ENCODE peak calls at places on chromosomes 3 and 15, in seven cellular contexts. Y, F, K, P, D, Q and T are unnamed samples. For H3K27me3, the result is how much of the 10 kb centered on the place peaks cover.

GRCh38 chr15:99613887-99614642 is 48.3 kb downstream of the MEF2A start:
- DNase-seq in K (peak), D (no peak), F (no peak), P (peak), Y (peak), Q (peak), T (peak)

GRCh38 chr15:101087172-101087769 is 164.6 kb downstream of the CHSY1 start:
- DNase-seq in K (no peak), D (no peak), Q (no peak), Y (no peak), P (no peak), F (no peak), T (no peak)

GRCh38 chr15:80211976-80212375 is 40.0 kb downstream of the CTXND1 start:
- DNase-seq in Y (no peak), Q (no peak), F (no peak), P (no peak), D (no peak), K (peak), T (no peak)

GRCh38 chr15:85692873-85693272 is 101.9 kb downstream of the KLHL25 start:
- DNase-seq in Q (no peak), F (no peak), P (no peak), K (no peak), D (no peak), Y (no peak), T (no peak)

GRCh38 chr15:67267440-67267839 is 12.9 kb downstream of the IQCH start:
- DNase-seq in Y (no peak), F (no peak), K (no peak), D (no peak), Q (no peak), P (no peak), T (no peak)

GRCh38 chr3:172106989-172107388 is 67.6 kb downstream of the FNDC3B start:
- DNase-seq in F (peak), P (no peak), Q (no peak), Y (no peak), K (no peak), D (no peak), T (peak)

GRCh38 chr15:63071288-63071909 is 28.9 kb downstream of the TPM1 start:
- DNase-seq in F (no peak), P (no peak), Y (no peak), D (no peak), Q (no peak), K (no peak), T (no peak)

GRCh38 chr15:42730536-42730935 is 6.4 kb downstream of the CDAN1 start:
- DNase-seq in D (no peak), F (no peak), Y (no peak), P (no peak), Q (no peak), K (no peak), T (no peak)

GRCh38 chr3:36792342-36792741 is 28.0 kb upstream of the DCLK3 start:
- DNase-seq in K (peak), Q (no peak), D (no peak), P (no peak), F (no peak), Y (no peak), T (no peak)

DNA sequence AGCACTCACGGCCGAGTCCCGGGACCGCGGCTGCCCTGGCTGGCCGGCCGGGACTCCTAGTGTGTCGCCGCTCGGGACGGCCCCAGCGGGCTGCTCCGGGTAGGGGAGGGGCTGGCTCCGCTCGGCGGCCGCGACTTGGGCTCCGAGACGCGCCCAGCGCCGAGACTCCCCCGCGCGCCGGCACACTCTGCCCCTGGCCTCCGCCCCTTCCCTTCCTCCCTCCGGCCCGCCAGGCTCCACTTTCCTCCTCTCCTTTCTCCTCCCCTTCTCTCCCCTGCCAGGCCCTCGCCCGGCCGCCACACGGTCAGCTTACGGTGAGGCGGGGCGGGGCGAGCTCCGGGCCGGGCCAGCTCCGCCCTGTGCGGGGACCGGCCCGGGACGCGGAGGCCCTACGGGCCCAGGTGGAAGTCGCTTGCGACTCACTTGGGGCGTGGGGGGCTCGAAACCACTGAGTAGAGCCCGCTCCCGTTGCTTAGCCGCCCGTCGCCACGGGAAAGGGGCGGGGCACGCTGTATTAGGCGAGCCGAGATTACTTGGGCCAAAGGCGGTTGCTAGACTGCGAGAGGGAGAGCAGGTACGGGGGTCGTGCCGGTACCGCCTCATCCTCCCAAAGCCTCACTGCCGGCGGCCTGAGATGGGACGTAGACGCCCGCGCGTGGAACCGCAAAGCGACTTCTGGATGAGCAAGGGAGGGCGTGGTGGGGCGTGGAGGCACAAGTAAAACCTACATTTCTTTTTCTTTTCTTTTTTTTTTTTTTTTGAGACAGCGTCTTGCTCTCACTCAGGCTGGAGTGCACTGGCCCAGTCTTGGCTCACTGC is at the start of gene ITGB5:
- DNase-seq in Y (peak), Q (peak), F (no peak), K (peak), D (peak), P (peak), T (peak)
- H3K4me3 ChIP-seq in Y (peak), Q (peak), F (peak), K (peak), D (peak), P (peak), T (peak)

GRCh38 chr3:187960820-187961219 is 193.1 kb upstream of the LPP start:
- DNase-seq in D (no peak), F (no peak), Y (no peak), K (no peak), P (no peak), Q (no peak), T (no peak)

GRCh38 chr3:187955076-187955952 is 198.6 kb upstream of the LPP start:
- DNase-seq in D (no peak), F (peak), Q (peak), Y (peak), P (peak), K (peak), T (no peak)

GRCh38 chr3:187954486-187955075 is 199.4 kb upstream of the LPP start:
- DNase-seq in F (no peak), Q (no peak), K (no peak), Y (no peak), P (no peak), D (no peak), T (no peak)

GRCh38 chr3:187958432-187959003 is 195.4 kb upstream of the LPP start:
- DNase-seq in Q (no peak), P (no peak), F (no peak), Y (no peak), D (no peak), K (no peak), T (no peak)

GRCh38 chr3:187957209-187957981 is 196.6 kb upstream of the LPP start:
- DNase-seq in Q (no peak), Y (no peak), K (no peak), P (no peak), F (no peak), D (no peak), T (no peak)
- TF ChIP-seq CTCF in Q (no peak), Y (no peak), K (no peak), P (no peak), F (no peak), D (no peak), T (no peak)

DNA sequence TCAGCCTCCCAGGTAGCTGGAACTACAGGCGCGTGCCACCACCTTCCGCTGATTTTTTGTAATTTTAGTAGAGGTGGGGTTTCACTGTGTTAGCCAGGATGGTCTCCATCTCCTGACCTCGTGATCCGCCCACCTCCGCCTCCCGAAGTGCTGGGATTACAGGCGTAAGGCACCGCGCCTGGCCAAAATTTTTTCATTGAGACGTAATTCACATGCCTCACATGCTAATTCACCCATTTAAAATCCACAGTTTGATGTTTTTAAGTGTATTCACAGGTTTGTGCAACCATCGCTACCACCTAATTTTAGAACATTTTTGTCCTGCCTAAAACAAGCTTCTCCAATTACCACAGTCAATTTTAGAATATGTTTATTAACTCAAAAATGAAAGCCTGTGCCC is 37.1 kb downstream of the SELENOT start:
- DNase-seq in D (no peak), F (no peak), K (no peak), Q (no peak), P (no peak), Y (no peak), T (no peak)
- H3K27me3 ChIP-seq in D (under half), F (under half), K (under half), Q (under half), P (under half), Y (under half), T (under half)

GRCh38 chr3:138681463-138682215 is 73.1 kb downstream of the FAIM start:
- DNase-seq in P (no peak), Q (no peak), K (no peak), D (no peak), F (no peak), Y (no peak), T (no peak)
- H3K4me3 ChIP-seq in P (no peak), Q (no peak), K (no peak), D (no peak), F (no peak), Y (no peak), T (no peak)